ENCODE peak calls at places on chromosomes 2 and 18, in six cellular contexts. E, P, J, Z, L and M are unnamed samples. For H3K4me1, the result is how much of the 10 kb centered on the place peaks cover.

GRCh38 chr2:175195012-175195411 is 13.5 kb upstream of the ATP5MC3 start:
- ATAC-seq in Z (no peak), E (no peak), L (no peak), P (no peak), J (no peak), M (no peak)

GRCh38 chr2:15993232-15993610 is 52.9 kb downstream of the MYCN start:
- ATAC-seq in L (no peak), J (no peak), P (no peak), E (no peak), Z (no peak), M (no peak)

GRCh38 chr2:161232571-161232970 is 72.3 kb downstream of the TANK start:
- ATAC-seq in L (no peak), Z (no peak), P (no peak), J (no peak), E (no peak), M (no peak)

GRCh38 chr18:332007-332406 is 64.2 kb upstream of the THOC1 start:
- ATAC-seq in J (no peak), L (no peak), P (peak), Z (no peak), E (no peak), M (peak)

GRCh38 chr2:101106453-101107181 is 44.6 kb downstream of the TBC1D8 start:
- ATAC-seq in L (peak), Z (peak), E (peak), P (no peak), J (peak), M (peak)

GRCh38 chr2:123500988-123501387 is 524.1 kb upstream of the CNTNAP5 start:
- ATAC-seq in E (no peak), Z (no peak), J (no peak), P (no peak), L (no peak), M (no peak)

GRCh38 chr2:206452242-206452641 is 8.9 kb downstream of the ADAM23 start:
- ATAC-seq in P (no peak), L (no peak), Z (no peak), E (no peak), J (peak), M (no peak)

GRCh38 chr2:150630587-150631235 is 143.2 kb upstream of the RND3 start:
- ATAC-seq in E (no peak), P (no peak), L (no peak), Z (no peak), J (no peak), M (no peak)

GRCh38 chr2:33486544-33486943 is 10.1 kb downstream of the RASGRP3 start:
- ATAC-seq in J (no peak), L (no peak), Z (no peak), P (no peak), E (no peak), M (no peak)

GRCh38 chr18:46411862-46412690 is 244.9 kb downstream of the LOXHD1 start:
- ATAC-seq in E (no peak), P (peak), J (no peak), Z (peak), L (peak), M (peak)

GRCh38 chr2:38181802-38182517 is 106.0 kb upstream of the CYP1B1 start:
- ATAC-seq in P (no peak), L (no peak), E (no peak), Z (no peak), J (no peak), M (no peak)

GRCh38 chr2:31170071-31170698 is 31.9 kb upstream of the GALNT14 start:
- ATAC-seq in Z (peak), E (peak), P (peak), J (peak), L (peak), M (peak)

GRCh38 chr2:71555798-71556454 is 102.6 kb downstream of the DYSF start:
- ATAC-seq in L (no peak), E (peak), P (no peak), J (no peak), Z (no peak), M (no peak)

GRCh38 chr2:46163804-46164569 is 133.2 kb upstream of the EPAS1 start:
- ATAC-seq in E (no peak), J (no peak), L (peak), P (no peak), Z (no peak), M (no peak)

GRCh38 chr2:20122864-20123263 is 71.4 kb upstream of the LAPTM4A start:
- ATAC-seq in P (no peak), E (peak), Z (no peak), J (no peak), L (no peak), M (no peak)
- TF ChIP-seq POLR2AphosphoS5 in P (no peak), E (no peak), Z (no peak), J (no peak), L (no peak), M (no peak)

DNA sequence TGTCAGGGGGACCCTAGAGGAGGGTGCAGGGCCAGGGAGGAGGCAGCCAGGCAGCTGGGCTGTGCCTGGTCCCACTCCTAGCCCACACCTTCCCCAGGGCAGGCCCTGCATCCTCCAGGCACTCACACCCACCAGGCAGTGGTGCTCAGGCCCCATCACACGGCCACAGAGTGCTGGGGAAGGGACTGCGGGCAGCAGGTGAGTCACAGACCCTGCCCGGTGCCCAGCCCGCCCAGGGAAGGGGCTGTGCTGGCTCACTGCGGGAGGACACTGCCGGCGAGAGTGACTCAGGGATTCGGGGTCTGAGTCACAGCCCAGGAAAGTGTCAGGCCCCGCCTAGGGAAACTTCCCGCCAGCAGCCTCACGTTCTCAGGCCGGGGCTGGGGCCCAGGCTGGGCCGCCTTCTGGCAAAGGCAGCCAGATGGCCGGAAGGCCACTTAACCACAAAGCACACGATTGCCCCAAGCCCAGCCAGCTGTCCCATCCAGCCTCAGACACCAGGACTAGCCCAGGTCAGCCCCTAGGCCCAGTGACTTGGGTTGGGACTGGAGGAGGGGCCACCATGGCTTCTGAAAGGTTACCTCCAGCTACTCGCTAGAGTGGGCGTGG is 42.2 kb downstream of the BIN1 start:
- ATAC-seq in E (peak), L (peak), J (peak), P (peak), Z (peak), M (peak)
- TF ChIP-seq CTCF in E (peak), L (no peak), J (no peak), P (no peak), Z (no peak), M (no peak)

GRCh38 chr2:43397821-43398220 is 171.4 kb upstream of the ZFP36L2 start:
- ATAC-seq in Z (no peak), P (no peak), L (no peak), E (no peak), J (no peak), M (no peak)
- H3K4me1 ChIP-seq in Z (under half), P (under half), L (under half), E (under half), J (under half), M (half or more)

GRCh38 chr2:143128681-143129580 is at the start of gene ARHGAP15:
- ATAC-seq in E (no peak), Z (no peak), L (no peak), J (peak), P (peak), M (peak)
- TF ChIP-seq POLR2AphosphoS5 in E (no peak), Z (no peak), L (no peak), J (peak), P (no peak), M (no peak)